ENCODE peak calls at places on chromosomes 2 and 18, in four cellular contexts. One of them, this sample, is unnamed.
A peak's percentile ranks its signal among the peaks of the same experiment; 100 is the strongest.

GRCh38 chr2:34423301-34423700 is 824.2 kb upstream of the FAM98A start:
- DNase-seq in ovary: no peak
- DNase-seq in CD4-positive, alpha-beta memory T cell: no peak
- DNase-seq in right atrium auricular region: no peak
- DNase-seq in this sample: no peak

GRCh38 chr2:190853659-190854386 is 26.8 kb upstream of the GLS start:
- DNase-seq in ovary: no peak
- DNase-seq in CD4-positive, alpha-beta memory T cell: no peak
- DNase-seq in right atrium auricular region: no peak
- DNase-seq in this sample: no peak

GRCh38 chr2:241053576-241054251 is 48.4 kb downstream of the MTERF4 start:
- DNase-seq in ovary: no peak
- DNase-seq in CD4-positive, alpha-beta memory T cell: no peak
- DNase-seq in right atrium auricular region: no peak
- DNase-seq in this sample: no peak

GRCh38 chr2:233470007-233470687 is 96.4 kb downstream of the USP40 start:
- DNase-seq in ovary: peak; percentile 78
- DNase-seq in CD4-positive, alpha-beta memory T cell: no peak
- DNase-seq in right atrium auricular region: no peak
- DNase-seq in this sample: no peak

GRCh38 chr2:9655441-9656269 is 24.9 kb upstream of the YWHAQ start:
- DNase-seq in ovary: no peak
- DNase-seq in CD4-positive, alpha-beta memory T cell: peak; percentile 44
- DNase-seq in right atrium auricular region: no peak
- DNase-seq in this sample: no peak

GRCh38 chr2:128833628-128834027 is 515.0 kb upstream of the HS6ST1 start:
- DNase-seq in ovary: no peak
- DNase-seq in CD4-positive, alpha-beta memory T cell: no peak
- DNase-seq in right atrium auricular region: no peak
- DNase-seq in this sample: no peak

GRCh38 chr2:101124684-101125366 is 26.4 kb downstream of the TBC1D8 start:
- DNase-seq in ovary: peak; percentile 56
- DNase-seq in CD4-positive, alpha-beta memory T cell: no peak
- DNase-seq in right atrium auricular region: peak; percentile 92
- DNase-seq in this sample: no peak

GRCh38 chr2:28927878-28928277 is 33.4 kb downstream of the WDR43 start:
- DNase-seq in ovary: no peak
- DNase-seq in CD4-positive, alpha-beta memory T cell: no peak
- DNase-seq in right atrium auricular region: no peak
- DNase-seq in this sample: no peak

GRCh38 chr2:36650031-36650430 is 46.5 kb upstream of the VIT start:
- DNase-seq in ovary: no peak
- DNase-seq in CD4-positive, alpha-beta memory T cell: no peak
- DNase-seq in right atrium auricular region: no peak
- DNase-seq in this sample: no peak

GRCh38 chr2:118257696-118258095 is 169.4 kb downstream of the INSIG2 start:
- DNase-seq in ovary: no peak
- DNase-seq in CD4-positive, alpha-beta memory T cell: no peak
- DNase-seq in right atrium auricular region: no peak
- DNase-seq in this sample: no peak
- H3K4me1 ChIP-seq in ovary: no peaks in the 10 kb centered on the region
- H3K4me1 ChIP-seq in CD4-positive, alpha-beta memory T cell: no peaks in the 10 kb centered on the region
- H3K4me1 ChIP-seq in right atrium auricular region: no peaks in the 10 kb centered on the region
- H3K4me1 ChIP-seq in this sample: no peaks in the 10 kb centered on the region

DNA sequence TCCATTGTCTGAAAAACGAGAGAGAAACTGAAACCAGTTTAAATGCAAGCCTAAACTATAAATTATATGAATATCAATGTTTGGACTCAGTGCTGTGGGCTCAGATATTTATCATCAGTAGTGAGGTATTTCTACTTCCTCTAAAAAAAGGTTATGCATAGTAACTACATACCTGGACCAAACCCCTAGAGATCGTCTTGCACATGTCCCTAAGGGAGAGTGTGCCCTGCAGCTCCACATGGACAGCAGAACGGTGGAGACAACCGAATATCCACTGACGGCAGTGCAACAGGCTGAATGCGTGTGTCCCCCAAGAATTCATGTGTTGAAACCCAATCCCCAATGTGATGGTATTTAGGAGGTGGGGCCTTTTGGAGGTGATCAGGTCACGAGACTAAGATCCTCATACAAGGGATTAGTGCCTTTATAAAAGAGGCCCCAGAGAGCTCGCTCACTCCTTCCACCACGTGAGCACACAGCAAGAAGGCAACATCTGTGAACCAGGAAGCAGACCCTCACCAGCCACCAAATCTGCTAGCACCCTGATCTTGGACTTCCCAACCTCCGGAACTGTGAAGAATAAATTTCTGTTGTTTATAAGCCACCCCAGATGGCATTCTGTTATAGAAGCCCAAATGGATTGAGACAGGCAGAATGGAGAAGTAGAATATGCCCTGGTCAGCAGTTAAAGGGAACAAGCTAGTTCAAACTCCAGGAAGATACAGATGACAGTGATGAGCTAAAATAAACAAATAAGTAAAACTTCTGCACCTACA is 208.4 kb downstream of the ANAPC1 start:
- DNase-seq in ovary: no peak
- DNase-seq in CD4-positive, alpha-beta memory T cell: no peak
- DNase-seq in right atrium auricular region: no peak
- DNase-seq in this sample: no peak
- H3K27ac ChIP-seq in ovary: no peak overlapping the region
- H3K27ac ChIP-seq in CD4-positive, alpha-beta memory T cell: no peak overlapping the region
- H3K27ac ChIP-seq in right atrium auricular region: peak overlapping the region; percentile 35
- H3K27ac ChIP-seq in this sample: no peak overlapping the region

GRCh38 chr18:7937268-7937667 is 370.2 kb downstream of the PTPRM start:
- DNase-seq in ovary: no peak
- DNase-seq in CD4-positive, alpha-beta memory T cell: no peak
- DNase-seq in right atrium auricular region: no peak
- DNase-seq in this sample: no peak

GRCh38 chr18:7940976-7941375 is 373.9 kb downstream of the PTPRM start:
- DNase-seq in ovary: no peak
- DNase-seq in CD4-positive, alpha-beta memory T cell: no peak
- DNase-seq in right atrium auricular region: no peak
- DNase-seq in this sample: no peak

GRCh38 chr18:7945882-7946281 is 378.8 kb downstream of the PTPRM start:
- DNase-seq in ovary: no peak
- DNase-seq in CD4-positive, alpha-beta memory T cell: no peak
- DNase-seq in right atrium auricular region: no peak
- DNase-seq in this sample: no peak

GRCh38 chr18:7941533-7941932 is 374.4 kb downstream of the PTPRM start:
- DNase-seq in ovary: no peak
- DNase-seq in CD4-positive, alpha-beta memory T cell: no peak
- DNase-seq in right atrium auricular region: no peak
- DNase-seq in this sample: peak; percentile 90

DNA sequence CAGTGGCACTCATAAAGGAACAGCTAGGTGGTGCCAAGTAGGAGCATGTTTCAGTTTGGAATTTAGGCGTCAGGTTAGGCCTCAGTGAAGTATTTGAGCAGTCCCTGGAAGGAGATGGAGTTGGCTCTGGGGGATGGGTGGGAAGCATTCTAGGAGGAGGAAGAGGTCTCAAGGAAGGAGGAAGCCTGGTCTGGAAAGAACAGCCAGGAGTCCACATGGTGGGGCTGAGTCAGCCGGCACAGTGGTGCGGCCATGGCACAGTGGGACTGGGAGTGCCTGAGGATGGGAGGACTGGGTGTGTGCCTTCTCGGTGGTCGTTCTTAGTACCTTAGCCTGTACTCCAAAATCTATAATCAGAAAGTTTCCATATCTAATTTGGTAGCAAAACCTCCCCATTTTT is 373.3 kb downstream of the PTPRM start:
- DNase-seq in ovary: no peak
- DNase-seq in CD4-positive, alpha-beta memory T cell: no peak
- DNase-seq in right atrium auricular region: no peak
- DNase-seq in this sample: no peak
- H3K4me1 ChIP-seq in ovary: no peaks in the 10 kb centered on the region
- H3K4me1 ChIP-seq in CD4-positive, alpha-beta memory T cell: no peaks in the 10 kb centered on the region
- H3K4me1 ChIP-seq in right atrium auricular region: no peaks in the 10 kb centered on the region
- H3K4me1 ChIP-seq in this sample: peaks cover 8% of the 10 kb centered on the region

GRCh38 chr2:210162466-210163124 is 8.6 kb downstream of the KANSL1L start:
- DNase-seq in ovary: no peak
- DNase-seq in CD4-positive, alpha-beta memory T cell: no peak
- DNase-seq in right atrium auricular region: no peak
- DNase-seq in this sample: no peak
- H3K27ac ChIP-seq in ovary: no peak overlapping the region
- H3K27ac ChIP-seq in CD4-positive, alpha-beta memory T cell: no peak overlapping the region
- H3K27ac ChIP-seq in right atrium auricular region: peak overlapping the region; percentile 38
- H3K27ac ChIP-seq in this sample: no peak overlapping the region

GRCh38 chr2:162316590-162316989 is 1.9 kb downstream of the IFIH1 start:
- DNase-seq in ovary: no peak
- DNase-seq in CD4-positive, alpha-beta memory T cell: no peak
- DNase-seq in right atrium auricular region: no peak
- DNase-seq in this sample: no peak
- H3K4me1 ChIP-seq in ovary: peaks cover 6% of the 10 kb centered on the region
- H3K4me1 ChIP-seq in CD4-positive, alpha-beta memory T cell: peaks cover 71% of the 10 kb centered on the region
- H3K4me1 ChIP-seq in right atrium auricular region: no peaks in the 10 kb centered on the region
- H3K4me1 ChIP-seq in this sample: peaks cover 17% of the 10 kb centered on the region

GRCh38 chr18:36094431-36094830 is 27.1 kb upstream of the RPRD1A start:
- DNase-seq in ovary: no peak
- DNase-seq in CD4-positive, alpha-beta memory T cell: no peak
- DNase-seq in right atrium auricular region: no peak
- DNase-seq in this sample: no peak

GRCh38 chr18:36101943-36102342 is 27.2 kb downstream of the SLC39A6 start:
- DNase-seq in ovary: no peak
- DNase-seq in CD4-positive, alpha-beta memory T cell: no peak
- DNase-seq in right atrium auricular region: no peak
- DNase-seq in this sample: no peak

GRCh38 chr18:36096955-36097354 is 29.6 kb upstream of the RPRD1A start:
- DNase-seq in ovary: no peak
- DNase-seq in CD4-positive, alpha-beta memory T cell: no peak
- DNase-seq in right atrium auricular region: no peak
- DNase-seq in this sample: no peak

GRCh38 chr18:36099311-36099710 is 29.8 kb downstream of the SLC39A6 start:
- DNase-seq in ovary: no peak
- DNase-seq in CD4-positive, alpha-beta memory T cell: no peak
- DNase-seq in right atrium auricular region: no peak
- DNase-seq in this sample: no peak

DNA sequence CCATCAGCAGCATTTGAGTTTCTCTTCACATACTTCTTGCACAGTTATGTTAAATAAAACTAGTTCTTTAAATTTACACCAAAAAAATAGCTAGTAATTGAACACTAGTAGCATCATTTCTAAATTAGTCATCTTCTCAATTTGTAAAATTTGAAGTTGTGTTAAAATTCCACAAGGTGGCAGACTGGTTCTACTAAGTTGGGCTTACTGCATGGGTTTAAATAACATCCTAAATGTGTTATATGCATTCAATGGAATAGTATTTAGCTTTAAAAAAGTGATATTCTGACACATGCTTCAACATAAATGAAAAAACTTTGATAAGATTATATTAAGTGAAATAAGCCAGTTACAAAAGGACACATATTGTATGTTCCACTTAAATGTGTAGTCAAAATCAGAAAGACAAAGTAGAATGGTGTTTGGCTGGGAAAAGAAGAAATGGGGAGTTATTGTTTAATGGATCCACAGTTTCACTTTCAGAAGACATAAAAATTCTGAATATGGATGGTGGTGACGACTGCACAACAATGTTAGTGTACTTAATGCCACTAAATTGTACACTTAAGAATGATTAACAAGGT is 28.7 kb upstream of the RPRD1A start:
- DNase-seq in ovary: no peak
- DNase-seq in CD4-positive, alpha-beta memory T cell: peak; percentile 42
- DNase-seq in right atrium auricular region: no peak
- DNase-seq in this sample: no peak
- H3K27ac ChIP-seq in ovary: no peak overlapping the region
- H3K27ac ChIP-seq in CD4-positive, alpha-beta memory T cell: no peak overlapping the region
- H3K27ac ChIP-seq in right atrium auricular region: no peak overlapping the region
- H3K27ac ChIP-seq in this sample: no peak overlapping the region

GRCh38 chr2:112841399-112842044 is 4.9 kb upstream of the IL1B start:
- DNase-seq in ovary: no peak
- DNase-seq in CD4-positive, alpha-beta memory T cell: no peak
- DNase-seq in right atrium auricular region: no peak
- DNase-seq in this sample: no peak
- H3K4me1 ChIP-seq in ovary: no peaks in the 10 kb centered on the region
- H3K4me1 ChIP-seq in CD4-positive, alpha-beta memory T cell: no peaks in the 10 kb centered on the region
- H3K4me1 ChIP-seq in right atrium auricular region: no peaks in the 10 kb centered on the region
- H3K4me1 ChIP-seq in this sample: no peaks in the 10 kb centered on the region